ENCODE peak calls at places on chromosomes 11 and 22, in four cellular contexts. X is K562, M is GM12878, E is HepG2. B is an unnamed sample.

GRCh38 chr22:50732681-50733080 is 5.3 kb upstream of the ACR start:
- DNase-seq in X (no peak), M (no peak), E (no peak), B (no peak)

GRCh38 chr11:115333106-115333505 is 171.1 kb downstream of the CADM1 start:
- DNase-seq in X (no peak), M (no peak), E (no peak), B (no peak)

GRCh38 chr11:134736251-134737072 is 324.4 kb upstream of the B3GAT1 start:
- DNase-seq in X (no peak), M (no peak), E (no peak), B (no peak)

GRCh38 chr11:114185436-114185835 is 110.8 kb upstream of the NNMT start:
- DNase-seq in X (no peak), M (no peak), E (no peak), B (no peak)

GRCh38 chr11:690738-691633 is 4.0 kb downstream of the DEAF1 start:
- DNase-seq in X (peak), M (no peak), E (no peak), B (no peak)

GRCh38 chr11:110374921-110375320 is 54.8 kb upstream of the FDX1 start:
- DNase-seq in X (peak), M (no peak), E (no peak), B (no peak)

GRCh38 chr11:132601863-132602262 is 930.4 kb downstream of the OPCML start:
- DNase-seq in X (no peak), M (no peak), E (no peak), B (no peak)

GRCh38 chr22:21567456-21568206 is at the start of gene UBE2L3:
- DNase-seq in X (peak), M (no peak), E (peak), B (peak)

GRCh38 chr11:35647535-35648092 is 15.0 kb upstream of the TRIM44 start:
- DNase-seq in X (peak), M (no peak), E (no peak), B (no peak)

GRCh38 chr22:29621761-29622526 is 18.5 kb downstream of the NF2 start:
- DNase-seq in X (no peak), M (no peak), E (peak), B (no peak)

GRCh38 chr11:33015621-33016551 is at the start of gene DEPDC7:
- DNase-seq in X (peak), M (no peak), E (peak), B (peak)

GRCh38 chr11:127247261-127247660 is 246.7 kb upstream of the KIRREL3 start:
- DNase-seq in X (no peak), M (no peak), E (no peak), B (no peak)

GRCh38 chr11:66119348-66120133 is 49.5 kb downstream of the PACS1 start:
- DNase-seq in X (no peak), M (no peak), E (peak), B (no peak)

GRCh38 chr11:66743271-66743968 is 14.4 kb upstream of the SPTBN2 start:
- DNase-seq in X (no peak), M (no peak), E (no peak), B (no peak)

GRCh38 chr11:62646825-62647608 is 604 bp upstream of the GANAB start:
- DNase-seq in X (no peak), M (no peak), E (no peak), B (no peak)

GRCh38 chr11:113255096-113255495 is 59.3 kb upstream of the TTC12 start:
- DNase-seq in X (no peak), M (no peak), E (no peak), B (no peak)

GRCh38 chr11:64251986-64252837 is 882 bp downstream of the PLCB3 start:
- DNase-seq in X (peak), M (no peak), E (no peak), B (peak)

GRCh38 chr11:83006877-83007330 is 64.8 kb downstream of the RAB30 start:
- DNase-seq in X (no peak), M (peak), E (no peak), B (no peak)

GRCh38 chr11:12258451-12258850 is 118.9 kb upstream of the PARVA start:
- DNase-seq in X (peak), M (no peak), E (peak), B (no peak)

GRCh38 chr11:19853016-19853415 is 140.4 kb downstream of the NAV2 start:
- DNase-seq in X (no peak), M (no peak), E (no peak), B (no peak)

GRCh38 chr22:44973829-44974228 is 36.0 kb downstream of the PHF21B start:
- DNase-seq in X (no peak), M (no peak), E (no peak), B (no peak)

GRCh38 chr11:105004021-105004420 is 18.9 kb downstream of the CASP5 start:
- DNase-seq in X (no peak), M (no peak), E (peak), B (no peak)

GRCh38 chr22:18042685-18043084 is 18.3 kb upstream of the MICAL3 start:
- DNase-seq in X (no peak), M (no peak), E (no peak), B (no peak)
- TF ChIP-seq ETV6 in X (no peak), M (no peak), E (no peak), B (no peak)

DNA sequence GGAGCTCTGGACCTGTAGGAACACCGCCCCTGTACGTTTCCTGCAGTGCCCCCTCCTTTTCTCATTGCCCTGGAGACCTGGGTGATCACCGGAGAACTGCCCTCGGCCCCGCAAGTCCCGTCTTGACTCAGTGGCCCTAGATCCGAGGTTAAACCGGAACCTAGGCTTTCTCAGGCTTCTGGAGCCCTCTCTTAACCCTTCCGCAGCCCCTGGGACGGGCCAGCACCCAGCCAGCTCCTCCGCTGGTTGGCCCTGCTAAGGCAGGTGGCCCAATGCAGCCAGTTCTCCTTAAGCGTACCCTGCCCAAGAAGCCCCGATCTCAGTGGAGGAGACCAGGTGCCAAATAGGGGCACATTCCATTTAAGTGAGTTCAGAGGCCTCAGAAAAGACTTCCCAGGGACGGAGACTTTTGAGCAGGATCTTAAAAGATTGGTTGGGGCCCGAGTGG is 771 bp downstream of the NLRX1 start:
- DNase-seq in X (no peak), M (no peak), E (peak), B (peak)
- TF ChIP-seq ETV6 in X (no peak), M (no peak), E (no peak), B (no peak)

DNA sequence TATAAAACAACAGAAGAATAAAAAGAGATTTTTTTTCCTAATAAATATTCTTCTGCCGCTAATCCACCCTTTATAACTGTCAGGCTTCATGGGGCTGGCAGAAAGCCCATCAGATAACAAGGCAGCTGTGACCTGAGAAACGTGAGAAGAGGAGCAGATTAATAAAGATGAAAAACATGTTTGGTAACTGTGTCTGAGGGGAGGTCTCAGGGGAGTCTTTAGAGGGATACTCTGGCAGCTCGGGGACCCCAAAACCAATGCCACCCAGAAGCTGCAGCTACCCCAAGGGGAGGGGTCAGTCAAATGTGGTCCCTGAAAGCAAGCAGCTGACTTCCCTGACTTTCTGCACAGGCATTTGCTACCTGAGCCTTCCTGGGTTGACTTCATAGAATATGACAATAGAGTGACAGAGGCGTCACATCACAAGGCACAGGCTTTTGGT is 48.4 kb upstream of the POU2AF1 start:
- DNase-seq in X (peak), M (no peak), E (peak), B (no peak)
- TF ChIP-seq ETV6 in X (no peak), M (no peak), E (no peak), B (no peak)

DNA sequence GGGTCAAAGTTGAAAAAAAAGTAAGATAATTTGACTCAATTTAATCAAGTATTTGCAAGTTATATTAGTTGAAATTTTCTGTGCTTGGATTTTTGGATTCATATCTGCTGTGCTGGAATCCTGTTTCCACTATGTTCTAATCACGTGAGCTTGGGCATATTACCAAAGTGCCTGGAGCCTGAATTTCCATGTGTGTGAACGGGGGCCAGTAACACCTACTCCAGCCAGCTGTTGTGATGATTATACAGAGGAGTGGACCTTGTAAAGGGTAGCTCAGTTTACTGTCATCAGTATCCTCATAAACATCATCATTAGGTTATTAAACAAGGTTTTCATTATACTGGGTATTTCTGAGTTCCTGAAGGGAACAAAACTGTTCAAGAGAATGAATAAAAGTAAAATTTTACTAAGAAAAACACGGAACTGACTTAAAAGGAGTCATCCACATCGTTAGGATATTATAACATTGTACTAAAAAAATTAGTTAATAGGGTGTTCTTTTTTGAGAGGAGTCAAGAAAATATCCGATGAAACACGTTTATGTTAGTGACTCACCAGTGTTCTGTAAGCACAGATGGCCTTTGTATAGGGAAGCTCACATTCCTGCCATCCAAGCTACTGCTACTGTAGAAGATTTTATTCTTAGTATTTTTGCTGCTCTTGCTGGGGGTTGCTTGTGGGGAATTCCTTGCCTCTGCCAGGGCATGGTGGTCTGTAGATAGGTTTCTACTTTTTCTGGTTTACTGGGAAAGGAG is 144.1 kb downstream of the ARHGAP42 start:
- DNase-seq in X (no peak), M (no peak), E (no peak), B (no peak)
- TF ChIP-seq ETV6 in X (no peak), M (no peak), E (no peak), B (no peak)

B was measured in WTC11.